ENCODE peak calls at places on chromosomes 3 and 15, in nine cellular contexts. One of them, this sample, is unnamed.

GRCh38 chr15:53453253-53454105 is 306.0 kb downstream of the WDR72 start:
- DNase-seq in omental fat pad: no peak
- DNase-seq in NCI-H1436 treated with DMSO at 0.1 percent for 48 hours: no peak
- DNase-seq in NCI-H226: no peak
- DNase-seq in mesenchymal stem cell: no peak
- DNase-seq in stimulated activated CD4-positive, alpha-beta T cell treated with anti-CD3 and anti-CD28 coated beads, Interleukin-4, amount 100 ng/mL, for 1 hour: no peak
- DNase-seq in NCI-H1092: no peak
- DNase-seq in pons: no peak
- DNase-seq in activated CD4-positive, alpha-beta T cell treated with anti-CD3 and anti-CD28 coated beads, Interleukin-2, amount 50 U/mL, for 24 hours: no peak
- DNase-seq in this sample: no peak

GRCh38 chr3:194184265-194184751 is 48.4 kb downstream of the HES1 start:
- DNase-seq in NCI-H1436 treated with DMSO at 0.1 percent for 48 hours: no peak
- DNase-seq in NCI-H1092: peak
- DNase-seq in pons: no peak
- DNase-seq in mesenchymal stem cell: no peak
- DNase-seq in activated CD4-positive, alpha-beta T cell treated with anti-CD3 and anti-CD28 coated beads, Interleukin-2, amount 50 U/mL, for 24 hours: no peak
- DNase-seq in NCI-H226: no peak
- DNase-seq in omental fat pad: no peak
- DNase-seq in stimulated activated CD4-positive, alpha-beta T cell treated with anti-CD3 and anti-CD28 coated beads, Interleukin-4, amount 100 ng/mL, for 1 hour: no peak
- DNase-seq in this sample: no peak

GRCh38 chr3:111352585-111352984 is 189.4 kb upstream of the CD96 start:
- DNase-seq in omental fat pad: no peak
- DNase-seq in pons: no peak
- DNase-seq in NCI-H1436 treated with DMSO at 0.1 percent for 48 hours: no peak
- DNase-seq in mesenchymal stem cell: no peak
- DNase-seq in activated CD4-positive, alpha-beta T cell treated with anti-CD3 and anti-CD28 coated beads, Interleukin-2, amount 50 U/mL, for 24 hours: no peak
- DNase-seq in stimulated activated CD4-positive, alpha-beta T cell treated with anti-CD3 and anti-CD28 coated beads, Interleukin-4, amount 100 ng/mL, for 1 hour: no peak
- DNase-seq in NCI-H1092: no peak
- DNase-seq in NCI-H226: peak
- DNase-seq in this sample: no peak

GRCh38 chr15:33114484-33114767 is 80.1 kb downstream of the FMN1 start:
- DNase-seq in omental fat pad: no peak
- DNase-seq in NCI-H226: no peak
- DNase-seq in NCI-H1436 treated with DMSO at 0.1 percent for 48 hours: no peak
- DNase-seq in pons: no peak
- DNase-seq in stimulated activated CD4-positive, alpha-beta T cell treated with anti-CD3 and anti-CD28 coated beads, Interleukin-4, amount 100 ng/mL, for 1 hour: no peak
- DNase-seq in activated CD4-positive, alpha-beta T cell treated with anti-CD3 and anti-CD28 coated beads, Interleukin-2, amount 50 U/mL, for 24 hours: no peak
- DNase-seq in NCI-H1092: no peak
- DNase-seq in mesenchymal stem cell: no peak
- DNase-seq in this sample: peak

GRCh38 chr3:196620228-196620627 is 19.3 kb upstream of the NRROS start:
- DNase-seq in NCI-H226: no peak
- DNase-seq in stimulated activated CD4-positive, alpha-beta T cell treated with anti-CD3 and anti-CD28 coated beads, Interleukin-4, amount 100 ng/mL, for 1 hour: no peak
- DNase-seq in NCI-H1092: no peak
- DNase-seq in NCI-H1436 treated with DMSO at 0.1 percent for 48 hours: peak
- DNase-seq in mesenchymal stem cell: peak
- DNase-seq in omental fat pad: no peak
- DNase-seq in pons: peak
- DNase-seq in activated CD4-positive, alpha-beta T cell treated with anti-CD3 and anti-CD28 coated beads, Interleukin-2, amount 50 U/mL, for 24 hours: no peak
- DNase-seq in this sample: no peak

GRCh38 chr3:43190682-43191081 is 84.8 kb upstream of the POMGNT2 start:
- DNase-seq in NCI-H1436 treated with DMSO at 0.1 percent for 48 hours: no peak
- DNase-seq in omental fat pad: no peak
- DNase-seq in pons: no peak
- DNase-seq in NCI-H1092: no peak
- DNase-seq in NCI-H226: peak
- DNase-seq in activated CD4-positive, alpha-beta T cell treated with anti-CD3 and anti-CD28 coated beads, Interleukin-2, amount 50 U/mL, for 24 hours: no peak
- DNase-seq in stimulated activated CD4-positive, alpha-beta T cell treated with anti-CD3 and anti-CD28 coated beads, Interleukin-4, amount 100 ng/mL, for 1 hour: no peak
- DNase-seq in mesenchymal stem cell: peak
- DNase-seq in this sample: peak

GRCh38 chr15:80418892-80419537 is 14.8 kb downstream of the ARNT2 start:
- DNase-seq in mesenchymal stem cell: peak
- DNase-seq in omental fat pad: no peak
- DNase-seq in NCI-H226: peak
- DNase-seq in stimulated activated CD4-positive, alpha-beta T cell treated with anti-CD3 and anti-CD28 coated beads, Interleukin-4, amount 100 ng/mL, for 1 hour: no peak
- DNase-seq in pons: peak
- DNase-seq in activated CD4-positive, alpha-beta T cell treated with anti-CD3 and anti-CD28 coated beads, Interleukin-2, amount 50 U/mL, for 24 hours: no peak
- DNase-seq in NCI-H1436 treated with DMSO at 0.1 percent for 48 hours: no peak
- DNase-seq in NCI-H1092: peak
- DNase-seq in this sample: peak

GRCh38 chr15:83398591-83398990 is 48.5 kb upstream of the SH3GL3 start:
- DNase-seq in NCI-H226: peak
- DNase-seq in activated CD4-positive, alpha-beta T cell treated with anti-CD3 and anti-CD28 coated beads, Interleukin-2, amount 50 U/mL, for 24 hours: no peak
- DNase-seq in NCI-H1436 treated with DMSO at 0.1 percent for 48 hours: no peak
- DNase-seq in stimulated activated CD4-positive, alpha-beta T cell treated with anti-CD3 and anti-CD28 coated beads, Interleukin-4, amount 100 ng/mL, for 1 hour: no peak
- DNase-seq in mesenchymal stem cell: peak
- DNase-seq in pons: no peak
- DNase-seq in omental fat pad: no peak
- DNase-seq in NCI-H1092: no peak
- DNase-seq in this sample: peak

GRCh38 chr3:187210555-187211327 is 13.5 kb downstream of the RTP1 start:
- DNase-seq in pons: peak
- DNase-seq in NCI-H226: peak
- DNase-seq in NCI-H1436 treated with DMSO at 0.1 percent for 48 hours: no peak
- DNase-seq in mesenchymal stem cell: no peak
- DNase-seq in stimulated activated CD4-positive, alpha-beta T cell treated with anti-CD3 and anti-CD28 coated beads, Interleukin-4, amount 100 ng/mL, for 1 hour: no peak
- DNase-seq in NCI-H1092: no peak
- DNase-seq in omental fat pad: no peak
- DNase-seq in activated CD4-positive, alpha-beta T cell treated with anti-CD3 and anti-CD28 coated beads, Interleukin-2, amount 50 U/mL, for 24 hours: no peak
- DNase-seq in this sample: no peak

GRCh38 chr3:130844462-130844861 is 49.4 kb upstream of the ATP2C1 start:
- DNase-seq in stimulated activated CD4-positive, alpha-beta T cell treated with anti-CD3 and anti-CD28 coated beads, Interleukin-4, amount 100 ng/mL, for 1 hour: no peak
- DNase-seq in omental fat pad: no peak
- DNase-seq in NCI-H1436 treated with DMSO at 0.1 percent for 48 hours: no peak
- DNase-seq in pons: no peak
- DNase-seq in activated CD4-positive, alpha-beta T cell treated with anti-CD3 and anti-CD28 coated beads, Interleukin-2, amount 50 U/mL, for 24 hours: no peak
- DNase-seq in mesenchymal stem cell: no peak
- DNase-seq in NCI-H226: no peak
- DNase-seq in NCI-H1092: no peak
- DNase-seq in this sample: no peak

GRCh38 chr15:37452498-37452897 is 352.1 kb upstream of the MEIS2 start:
- DNase-seq in pons: no peak
- DNase-seq in stimulated activated CD4-positive, alpha-beta T cell treated with anti-CD3 and anti-CD28 coated beads, Interleukin-4, amount 100 ng/mL, for 1 hour: no peak
- DNase-seq in omental fat pad: no peak
- DNase-seq in NCI-H226: no peak
- DNase-seq in NCI-H1092: no peak
- DNase-seq in activated CD4-positive, alpha-beta T cell treated with anti-CD3 and anti-CD28 coated beads, Interleukin-2, amount 50 U/mL, for 24 hours: no peak
- DNase-seq in NCI-H1436 treated with DMSO at 0.1 percent for 48 hours: no peak
- DNase-seq in mesenchymal stem cell: no peak
- DNase-seq in this sample: no peak

GRCh38 chr15:98583758-98584157 is 64.6 kb upstream of the IGF1R start:
- DNase-seq in stimulated activated CD4-positive, alpha-beta T cell treated with anti-CD3 and anti-CD28 coated beads, Interleukin-4, amount 100 ng/mL, for 1 hour: no peak
- DNase-seq in pons: no peak
- DNase-seq in omental fat pad: no peak
- DNase-seq in NCI-H1436 treated with DMSO at 0.1 percent for 48 hours: no peak
- DNase-seq in activated CD4-positive, alpha-beta T cell treated with anti-CD3 and anti-CD28 coated beads, Interleukin-2, amount 50 U/mL, for 24 hours: no peak
- DNase-seq in NCI-H1092: no peak
- DNase-seq in mesenchymal stem cell: no peak
- DNase-seq in NCI-H226: no peak
- DNase-seq in this sample: no peak

GRCh38 chr15:85755471-85755870 is 39.3 kb downstream of the KLHL25 start:
- DNase-seq in pons: no peak
- DNase-seq in NCI-H1436 treated with DMSO at 0.1 percent for 48 hours: no peak
- DNase-seq in NCI-H226: no peak
- DNase-seq in activated CD4-positive, alpha-beta T cell treated with anti-CD3 and anti-CD28 coated beads, Interleukin-2, amount 50 U/mL, for 24 hours: no peak
- DNase-seq in mesenchymal stem cell: no peak
- DNase-seq in stimulated activated CD4-positive, alpha-beta T cell treated with anti-CD3 and anti-CD28 coated beads, Interleukin-4, amount 100 ng/mL, for 1 hour: no peak
- DNase-seq in NCI-H1092: no peak
- DNase-seq in omental fat pad: no peak
- DNase-seq in this sample: no peak

GRCh38 chr3:99850608-99851007 is 32.9 kb downstream of the CMSS1 start:
- DNase-seq in stimulated activated CD4-positive, alpha-beta T cell treated with anti-CD3 and anti-CD28 coated beads, Interleukin-4, amount 100 ng/mL, for 1 hour: no peak
- DNase-seq in activated CD4-positive, alpha-beta T cell treated with anti-CD3 and anti-CD28 coated beads, Interleukin-2, amount 50 U/mL, for 24 hours: no peak
- DNase-seq in mesenchymal stem cell: no peak
- DNase-seq in NCI-H226: no peak
- DNase-seq in pons: no peak
- DNase-seq in NCI-H1092: no peak
- DNase-seq in omental fat pad: no peak
- DNase-seq in NCI-H1436 treated with DMSO at 0.1 percent for 48 hours: no peak
- DNase-seq in this sample: no peak

GRCh38 chr3:187773233-187773962 is 28.1 kb upstream of the BCL6 start:
- DNase-seq in activated CD4-positive, alpha-beta T cell treated with anti-CD3 and anti-CD28 coated beads, Interleukin-2, amount 50 U/mL, for 24 hours: no peak
- DNase-seq in mesenchymal stem cell: no peak
- DNase-seq in NCI-H1092: no peak
- DNase-seq in NCI-H226: no peak
- DNase-seq in omental fat pad: no peak
- DNase-seq in stimulated activated CD4-positive, alpha-beta T cell treated with anti-CD3 and anti-CD28 coated beads, Interleukin-4, amount 100 ng/mL, for 1 hour: no peak
- DNase-seq in NCI-H1436 treated with DMSO at 0.1 percent for 48 hours: no peak
- DNase-seq in pons: peak
- DNase-seq in this sample: no peak

GRCh38 chr15:101028772-101029438 is 109.7 kb downstream of the LRRK1 start:
- DNase-seq in NCI-H1436 treated with DMSO at 0.1 percent for 48 hours: no peak
- DNase-seq in NCI-H226: no peak
- DNase-seq in NCI-H1092: no peak
- DNase-seq in stimulated activated CD4-positive, alpha-beta T cell treated with anti-CD3 and anti-CD28 coated beads, Interleukin-4, amount 100 ng/mL, for 1 hour: no peak
- DNase-seq in omental fat pad: no peak
- DNase-seq in pons: no peak
- DNase-seq in mesenchymal stem cell: no peak
- DNase-seq in activated CD4-positive, alpha-beta T cell treated with anti-CD3 and anti-CD28 coated beads, Interleukin-2, amount 50 U/mL, for 24 hours: no peak
- DNase-seq in this sample: no peak

GRCh38 chr3:173932624-173933023 is 535.1 kb downstream of the NLGN1 start:
- DNase-seq in NCI-H1436 treated with DMSO at 0.1 percent for 48 hours: peak
- DNase-seq in NCI-H226: peak
- DNase-seq in mesenchymal stem cell: peak
- DNase-seq in NCI-H1092: no peak
- DNase-seq in stimulated activated CD4-positive, alpha-beta T cell treated with anti-CD3 and anti-CD28 coated beads, Interleukin-4, amount 100 ng/mL, for 1 hour: no peak
- DNase-seq in omental fat pad: no peak
- DNase-seq in activated CD4-positive, alpha-beta T cell treated with anti-CD3 and anti-CD28 coated beads, Interleukin-2, amount 50 U/mL, for 24 hours: no peak
- DNase-seq in pons: no peak
- DNase-seq in this sample: peak

GRCh38 chr15:43439268-43439667 is 53.7 kb downstream of the TP53BP1 start:
- DNase-seq in NCI-H1436 treated with DMSO at 0.1 percent for 48 hours: no peak
- DNase-seq in NCI-H1092: no peak
- DNase-seq in omental fat pad: no peak
- DNase-seq in mesenchymal stem cell: no peak
- DNase-seq in NCI-H226: no peak
- DNase-seq in activated CD4-positive, alpha-beta T cell treated with anti-CD3 and anti-CD28 coated beads, Interleukin-2, amount 50 U/mL, for 24 hours: no peak
- DNase-seq in pons: no peak
- DNase-seq in stimulated activated CD4-positive, alpha-beta T cell treated with anti-CD3 and anti-CD28 coated beads, Interleukin-4, amount 100 ng/mL, for 1 hour: no peak
- DNase-seq in this sample: no peak

GRCh38 chr3:54967586-54968244 is 39.9 kb upstream of the LRTM1 start:
- DNase-seq in stimulated activated CD4-positive, alpha-beta T cell treated with anti-CD3 and anti-CD28 coated beads, Interleukin-4, amount 100 ng/mL, for 1 hour: no peak
- DNase-seq in NCI-H1092: no peak
- DNase-seq in omental fat pad: no peak
- DNase-seq in mesenchymal stem cell: peak
- DNase-seq in pons: peak
- DNase-seq in NCI-H226: peak
- DNase-seq in NCI-H1436 treated with DMSO at 0.1 percent for 48 hours: no peak
- DNase-seq in activated CD4-positive, alpha-beta T cell treated with anti-CD3 and anti-CD28 coated beads, Interleukin-2, amount 50 U/mL, for 24 hours: no peak
- DNase-seq in this sample: peak

GRCh38 chr15:51731549-51732267 is 5.7 kb downstream of the LYSMD2 start:
- DNase-seq in NCI-H226: peak
- DNase-seq in omental fat pad: no peak
- DNase-seq in stimulated activated CD4-positive, alpha-beta T cell treated with anti-CD3 and anti-CD28 coated beads, Interleukin-4, amount 100 ng/mL, for 1 hour: no peak
- DNase-seq in NCI-H1092: no peak
- DNase-seq in mesenchymal stem cell: peak
- DNase-seq in NCI-H1436 treated with DMSO at 0.1 percent for 48 hours: no peak
- DNase-seq in pons: peak
- DNase-seq in activated CD4-positive, alpha-beta T cell treated with anti-CD3 and anti-CD28 coated beads, Interleukin-2, amount 50 U/mL, for 24 hours: no peak
- DNase-seq in this sample: peak

GRCh38 chr3:122560680-122561079 is 3.4 kb downstream of the PARP9 start:
- DNase-seq in activated CD4-positive, alpha-beta T cell treated with anti-CD3 and anti-CD28 coated beads, Interleukin-2, amount 50 U/mL, for 24 hours: no peak
- DNase-seq in omental fat pad: no peak
- DNase-seq in NCI-H1092: peak
- DNase-seq in stimulated activated CD4-positive, alpha-beta T cell treated with anti-CD3 and anti-CD28 coated beads, Interleukin-4, amount 100 ng/mL, for 1 hour: peak
- DNase-seq in pons: peak
- DNase-seq in mesenchymal stem cell: peak
- DNase-seq in NCI-H226: peak
- DNase-seq in NCI-H1436 treated with DMSO at 0.1 percent for 48 hours: no peak
- DNase-seq in this sample: peak

GRCh38 chr3:102235679-102236078 is 199.1 kb upstream of the ZPLD1 start:
- DNase-seq in activated CD4-positive, alpha-beta T cell treated with anti-CD3 and anti-CD28 coated beads, Interleukin-2, amount 50 U/mL, for 24 hours: no peak
- DNase-seq in NCI-H1092: no peak
- DNase-seq in NCI-H1436 treated with DMSO at 0.1 percent for 48 hours: peak
- DNase-seq in mesenchymal stem cell: no peak
- DNase-seq in stimulated activated CD4-positive, alpha-beta T cell treated with anti-CD3 and anti-CD28 coated beads, Interleukin-4, amount 100 ng/mL, for 1 hour: no peak
- DNase-seq in NCI-H226: no peak
- DNase-seq in omental fat pad: no peak
- DNase-seq in pons: peak
- DNase-seq in this sample: no peak

GRCh38 chr3:38354588-38355344 is 8.2 kb downstream of the XYLB start:
- DNase-seq in pons: no peak
- DNase-seq in NCI-H1092: no peak
- DNase-seq in stimulated activated CD4-positive, alpha-beta T cell treated with anti-CD3 and anti-CD28 coated beads, Interleukin-4, amount 100 ng/mL, for 1 hour: no peak
- DNase-seq in activated CD4-positive, alpha-beta T cell treated with anti-CD3 and anti-CD28 coated beads, Interleukin-2, amount 50 U/mL, for 24 hours: no peak
- DNase-seq in mesenchymal stem cell: no peak
- DNase-seq in NCI-H1436 treated with DMSO at 0.1 percent for 48 hours: no peak
- DNase-seq in omental fat pad: no peak
- DNase-seq in NCI-H226: peak
- DNase-seq in this sample: peak

GRCh38 chr3:11245276-11245675 is 26.9 kb upstream of the ATG7 start:
- DNase-seq in stimulated activated CD4-positive, alpha-beta T cell treated with anti-CD3 and anti-CD28 coated beads, Interleukin-4, amount 100 ng/mL, for 1 hour: no peak
- DNase-seq in pons: no peak
- DNase-seq in mesenchymal stem cell: no peak
- DNase-seq in NCI-H1436 treated with DMSO at 0.1 percent for 48 hours: no peak
- DNase-seq in activated CD4-positive, alpha-beta T cell treated with anti-CD3 and anti-CD28 coated beads, Interleukin-2, amount 50 U/mL, for 24 hours: no peak
- DNase-seq in NCI-H1092: no peak
- DNase-seq in NCI-H226: no peak
- DNase-seq in omental fat pad: no peak
- DNase-seq in this sample: no peak

This sample was measured in fibroblast of villous mesenchyme.